ENCODE peak calls at places on chromosomes 2 and 18, in eight cellular contexts. Y is pancreas, A is HFF-Myc, U is IMR-90, V is left lung, P is tibial artery, X is mammary epithelial cell, M is upper lobe of right lung. E is an unnamed sample.

GRCh38 chr18:52953435-52953834 is 613.4 kb downstream of the DCC start:
- DNase-seq in M (no peak), Y (no peak), X (no peak), P (no peak), V (no peak), U (no peak), A (no peak), E (no peak)

GRCh38 chr18:25453556-25454269 is 101.7 kb upstream of the ZNF521 start:
- DNase-seq in P (no peak), Y (no peak), X (peak), V (no peak), A (no peak), M (no peak), U (peak), E (no peak)

GRCh38 chr2:74893332-74893731 is 59.4 kb downstream of the HK2 start:
- DNase-seq in P (no peak), X (peak), V (no peak), M (no peak), Y (no peak), A (no peak), U (peak), E (no peak)

GRCh38 chr2:38613126-38613848 is 10.6 kb upstream of the HNRNPLL start:
- DNase-seq in X (no peak), Y (no peak), V (no peak), U (peak), M (no peak), P (no peak), A (no peak), E (no peak)

GRCh38 chr2:174970092-174970491 is 35.1 kb downstream of the CHN1 start:
- DNase-seq in A (no peak), M (no peak), Y (no peak), V (no peak), U (peak), X (peak), P (no peak), E (no peak)

GRCh38 chr2:216799873-216800421 is 59.9 kb downstream of the TNP1 start:
- DNase-seq in Y (no peak), X (no peak), A (no peak), M (no peak), V (no peak), P (peak), U (peak), E (no peak)

GRCh38 chr2:238692562-238692961 is 155.3 kb upstream of the TWIST2 start:
- DNase-seq in A (no peak), M (no peak), Y (no peak), U (no peak), P (no peak), X (no peak), V (no peak), E (no peak)

GRCh38 chr2:23563673-23564617 is 179.0 kb downstream of the KLHL29 start:
- DNase-seq in X (peak), P (peak), A (peak), M (no peak), Y (peak), U (peak), V (no peak), E (no peak)

GRCh38 chr2:217279571-217279970 is 419.7 kb upstream of the TNP1 start:
- DNase-seq in X (peak), U (peak), A (peak), M (no peak), P (no peak), Y (no peak), V (no peak), E (no peak)

GRCh38 chr18:63823516-63824219 is 48.5 kb downstream of the SERPINB7 start:
- DNase-seq in U (peak), M (no peak), X (no peak), A (no peak), Y (no peak), P (peak), V (no peak), E (no peak)

GRCh38 chr18:13217971-13218375 is 587 bp upstream of the LDLRAD4 start:
- DNase-seq in M (peak), X (no peak), U (no peak), A (no peak), Y (no peak), P (peak), V (peak), E (no peak)

GRCh38 chr18:61662726-61663125 is 230.1 kb downstream of the RNF152 start:
- DNase-seq in P (no peak), V (no peak), A (no peak), M (no peak), X (no peak), U (no peak), Y (no peak), E (no peak)

GRCh38 chr2:218003994-218004419 is 1.2 kb upstream of the TNS1 start:
- DNase-seq in A (peak), V (no peak), M (no peak), X (no peak), U (peak), P (peak), Y (peak), E (no peak)

GRCh38 chr2:191746306-191746705 is 68.4 kb downstream of the NABP1 start:
- DNase-seq in X (no peak), A (peak), Y (no peak), V (no peak), P (no peak), M (no peak), U (no peak), E (no peak)

GRCh38 chr2:163155279-163155883 is 316.8 kb upstream of the KCNH7 start:
- DNase-seq in Y (no peak), V (no peak), U (peak), P (no peak), A (no peak), X (peak), M (no peak), E (no peak)

GRCh38 chr2:72723769-72724370 is 102.0 kb downstream of the EXOC6B start:
- DNase-seq in P (no peak), V (no peak), Y (no peak), M (no peak), U (no peak), X (no peak), A (no peak), E (no peak)

GRCh38 chr18:26432651-26433424 is 115.5 kb downstream of the KCTD1 start:
- DNase-seq in U (no peak), P (no peak), V (no peak), X (no peak), A (no peak), Y (no peak), M (no peak), E (no peak)

GRCh38 chr18:68705119-68705518 is 9.8 kb downstream of the TMX3 start:
- DNase-seq in X (no peak), U (no peak), A (no peak), M (no peak), Y (no peak), V (no peak), P (no peak), E (no peak)

GRCh38 chr2:64938607-64939285 is 50.5 kb upstream of the SLC1A4 start:
- DNase-seq in U (no peak), V (no peak), A (no peak), Y (no peak), M (no peak), P (no peak), X (no peak), E (no peak)

GRCh38 chr2:60570281-60570680 is 16.8 kb upstream of the BCL11A start:
- DNase-seq in M (no peak), P (no peak), X (no peak), Y (no peak), A (no peak), U (no peak), V (no peak), E (no peak)
- H3K4me3 ChIP-seq in M (no peak), P (no peak), X (no peak), Y (no peak), A (no peak), U (no peak), V (no peak), E (no peak)

GRCh38 chr18:2293109-2293839 is 278.0 kb downstream of the METTL4 start:
- DNase-seq in X (no peak), Y (no peak), A (no peak), P (no peak), V (no peak), M (no peak), U (no peak), E (no peak)
- TF ChIP-seq CTCF in X (no peak), Y (no peak), A (no peak), P (no peak), V (no peak), M (no peak), U (no peak), E (no peak)

GRCh38 chr2:63614448-63614968 is 25.7 kb downstream of the MDH1 start:
- DNase-seq in U (peak), A (peak), P (no peak), M (no peak), Y (no peak), V (no peak), X (peak), E (no peak)
- H3K4me3 ChIP-seq in U (no peak), A (no peak), P (no peak), M (no peak), Y (no peak), V (no peak), X (no peak), E (peak)

GRCh38 chr2:207796585-207797350 is 27.1 kb upstream of the FZD5 start:
- DNase-seq in P (no peak), U (peak), A (no peak), Y (no peak), V (no peak), X (no peak), M (peak), E (no peak)
- TF ChIP-seq CTCF in P (no peak), U (no peak), A (no peak), Y (no peak), V (no peak), X (no peak), M (no peak), E (no peak)

DNA sequence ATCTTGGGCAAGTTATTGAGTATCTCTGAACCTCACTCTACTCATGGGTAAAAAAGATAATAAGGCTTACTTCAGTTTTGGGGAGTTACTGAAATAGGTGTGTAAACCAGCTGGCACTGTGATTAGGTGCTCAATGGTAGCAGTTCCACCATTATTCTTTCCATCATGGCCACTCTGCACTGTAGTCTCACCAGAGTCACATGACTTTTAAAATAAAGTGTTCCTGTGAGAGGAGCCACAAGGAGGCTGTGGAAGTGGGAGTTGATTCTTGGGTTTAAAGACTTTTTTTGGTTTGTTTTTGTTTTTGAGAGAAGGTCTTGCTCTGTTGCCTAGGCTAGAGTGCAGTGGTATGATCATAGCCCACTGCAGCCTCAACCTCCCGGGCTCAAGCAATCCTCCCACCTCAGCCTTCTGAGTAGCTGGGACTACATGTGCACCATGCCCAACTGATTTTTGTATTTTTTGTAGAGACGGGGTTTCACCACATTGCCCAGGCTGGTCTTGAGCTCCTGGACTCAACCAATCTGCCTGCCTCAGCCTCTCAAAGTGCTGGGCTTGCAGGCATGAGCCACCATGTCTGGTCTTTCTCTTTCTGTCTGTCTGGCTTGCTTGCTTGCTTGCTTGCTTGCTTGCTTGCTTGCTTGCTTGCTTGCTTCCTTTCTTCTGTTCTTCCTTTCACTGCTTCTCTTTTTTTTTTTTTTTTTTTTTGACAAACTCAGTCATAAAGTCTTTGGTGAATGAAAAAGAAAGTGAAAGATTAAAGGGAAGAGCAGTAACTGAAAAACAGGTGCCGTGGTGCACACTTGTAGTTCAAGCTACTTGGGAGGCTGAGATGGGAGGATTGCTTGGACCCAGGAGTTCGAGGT is 21.2 kb upstream of the ACVR1 start:
- DNase-seq in Y (no peak), X (no peak), M (no peak), V (no peak), A (no peak), P (no peak), U (no peak), E (no peak)
- H3K4me3 ChIP-seq in Y (no peak), X (no peak), M (no peak), V (no peak), A (no peak), P (no peak), U (no peak), E (no peak)

GRCh38 chr2:61943251-61943650 is 37.8 kb downstream of the COMMD1 start:
- DNase-seq in P (no peak), U (peak), Y (no peak), V (no peak), M (no peak), A (no peak), X (no peak), E (no peak)
- TF ChIP-seq CTCF in P (no peak), U (no peak), Y (no peak), V (no peak), M (no peak), A (no peak), X (no peak), E (no peak)